ENCODE peak calls at places on chromosomes 2 and 18, in five cellular contexts. T is GM12878, E is HCT116, K is K562, M is H1. A is an unnamed sample.

GRCh38 chr2:69032336-69032735 is 19.4 kb downstream of the ANTXR1 start:
- DNase-seq in T (no peak), E (no peak), K (no peak), M (no peak), A (no peak)

GRCh38 chr18:51398104-51398503 is 200.6 kb upstream of the MEX3C start:
- DNase-seq in T (no peak), E (no peak), K (no peak), M (no peak), A (no peak)

GRCh38 chr18:9700261-9700796 is 7.8 kb upstream of the RAB31 start:
- DNase-seq in T (no peak), E (no peak), K (peak), M (no peak), A (no peak)

GRCh38 chr18:36580266-36580665 is 248.5 kb downstream of the TPGS2 start:
- DNase-seq in T (no peak), E (no peak), K (no peak), M (no peak), A (no peak)

GRCh38 chr18:68504441-68505221 is 210.3 kb downstream of the TMX3 start:
- DNase-seq in T (no peak), E (no peak), K (no peak), M (no peak), A (no peak)

GRCh38 chr2:24359701-24360049 is 661 bp downstream of the ITSN2 start:
- DNase-seq in T (no peak), E (no peak), K (peak), M (no peak), A (no peak)

GRCh38 chr2:230416061-230416721 is at the start of gene SP100:
- DNase-seq in T (peak), E (peak), K (peak), M (no peak), A (peak)

GRCh38 chr2:226495466-226496161 is 304.0 kb downstream of the IRS1 start:
- DNase-seq in T (no peak), E (no peak), K (no peak), M (no peak), A (no peak)

GRCh38 chr18:11323359-11323819 is 174.0 kb upstream of the PIEZO2 start:
- DNase-seq in T (no peak), E (no peak), K (no peak), M (no peak), A (peak)

GRCh38 chr2:169877406-169877805 is 50.2 kb downstream of the UBR3 start:
- DNase-seq in T (no peak), E (peak), K (peak), M (no peak), A (peak)

GRCh38 chr2:173806761-173807160 is 158.4 kb downstream of the SP3 start:
- DNase-seq in T (no peak), E (no peak), K (no peak), M (peak), A (no peak)

GRCh38 chr18:26185267-26185666 is 41.0 kb upstream of the TAF4B start:
- DNase-seq in T (no peak), E (peak), K (no peak), M (no peak), A (peak)

GRCh38 chr2:98502556-98503335 is 58.1 kb downstream of the INPP4A start:
- DNase-seq in T (no peak), E (no peak), K (no peak), M (no peak), A (no peak)

GRCh38 chr2:177264209-177264538 is 353 bp downstream of the NFE2L2 start:
- DNase-seq in T (no peak), E (no peak), K (no peak), M (no peak), A (no peak)

GRCh38 chr2:30285758-30286157 is 54.4 kb downstream of the LBH start:
- DNase-seq in T (no peak), E (no peak), K (no peak), M (no peak), A (no peak)

GRCh38 chr2:16153754-16154035 is 213.3 kb downstream of the MYCN start:
- DNase-seq in T (no peak), E (no peak), K (no peak), M (no peak), A (no peak)

GRCh38 chr2:231191896-231192872 is 6.2 kb upstream of the ARMC9 start:
- DNase-seq in T (no peak), E (no peak), K (peak), M (peak), A (peak)

GRCh38 chr2:190137561-190137960 is 75.0 kb upstream of the MSTN start:
- DNase-seq in T (no peak), E (no peak), K (no peak), M (no peak), A (no peak)

GRCh38 chr2:85976106-85976920 is 87.5 kb upstream of the ST3GAL5 start:
- DNase-seq in T (no peak), E (no peak), K (no peak), M (peak), A (no peak)

GRCh38 chr2:166042768-166043390 is 84.9 kb downstream of the SCN1A start:
- DNase-seq in T (no peak), E (no peak), K (no peak), M (no peak), A (no peak)

GRCh38 chr2:112547333-112547732 is 5.1 kb downstream of the POLR1B start:
- DNase-seq in T (no peak), E (no peak), K (no peak), M (no peak), A (peak)

GRCh38 chr2:226223704-226224103 is 575.9 kb downstream of the IRS1 start:
- DNase-seq in T (no peak), E (no peak), K (no peak), M (no peak), A (no peak)

GRCh38 chr2:112714836-112715631 is 5.8 kb upstream of the NT5DC4 start:
- DNase-seq in T (no peak), E (peak), K (no peak), M (no peak), A (no peak)

GRCh38 chr2:231138699-231139098 is 13.9 kb upstream of the HTR2B start:
- DNase-seq in T (no peak), E (no peak), K (no peak), M (no peak), A (no peak)

GRCh38 chr2:64273524-64274398 is 129.5 kb upstream of the PELI1 start:
- DNase-seq in T (no peak), E (no peak), K (no peak), M (no peak), A (peak)

GRCh38 chr2:147548453-147548852 is 296.4 kb upstream of the ACVR2A start:
- DNase-seq in T (no peak), E (no peak), K (no peak), M (no peak), A (no peak)

GRCh38 chr2:82781516-82781915 is 1677.6 kb downstream of the SUCLG1 start:
- DNase-seq in T (no peak), E (no peak), K (no peak), M (no peak), A (no peak)

GRCh38 chr18:3401669-3402620 is 48.0 kb upstream of the TGIF1 start:
- DNase-seq in T (peak), E (no peak), K (no peak), M (no peak), A (no peak)

GRCh38 chr2:23605236-23605635 is 220.3 kb downstream of the KLHL29 start:
- DNase-seq in T (no peak), E (no peak), K (no peak), M (no peak), A (no peak)

GRCh38 chr2:121279476-121279875 is 5.5 kb downstream of the TFCP2L1 start:
- DNase-seq in T (no peak), E (no peak), K (no peak), M (no peak), A (no peak)

GRCh38 chr2:129673881-129674513 is 305.5 kb upstream of the RAB6C start:
- DNase-seq in T (peak), E (no peak), K (no peak), M (no peak), A (no peak)
- H3K4me3 ChIP-seq in T (no peak), E (no peak), K (no peak), M (no peak), A (no peak)

GRCh38 chr2:122390406-122390805 is 635.0 kb downstream of the TSN start:
- DNase-seq in T (peak), E (no peak), K (no peak), M (no peak), A (no peak)
- TF ChIP-seq SRF in T (no peak), E (no peak), K (no peak), M (no peak), A (no peak)

GRCh38 chr2:75604479-75604878 is 42.1 kb upstream of the MRPL19 start:
- DNase-seq in T (no peak), E (no peak), K (no peak), M (no peak), A (no peak)

GRCh38 chr2:75606851-75607798 is 39.5 kb upstream of the MRPL19 start:
- DNase-seq in T (no peak), E (no peak), K (no peak), M (no peak), A (no peak)

GRCh38 chr2:75603477-75603876 is 42.7 kb upstream of the EVA1A start:
- DNase-seq in T (no peak), E (no peak), K (no peak), M (no peak), A (no peak)

GRCh38 chr2:75607988-75608683 is 38.4 kb upstream of the MRPL19 start:
- DNase-seq in T (no peak), E (no peak), K (no peak), M (no peak), A (peak)

GRCh38 chr2:75605770-75606535 is 40.6 kb upstream of the MRPL19 start:
- DNase-seq in T (no peak), E (no peak), K (no peak), M (no peak), A (peak)
- H3K4me3 ChIP-seq in T (no peak), E (no peak), K (no peak), M (no peak), A (no peak)

GRCh38 chr2:215377283-215377682 is 58.6 kb downstream of the FN1 start:
- DNase-seq in T (no peak), E (no peak), K (no peak), M (no peak), A (no peak)
- TF ChIP-seq SRF in T (no peak), E (no peak), K (no peak), M (no peak), A (no peak)

GRCh38 chr2:172103471-172104292 is 982 bp upstream of the DLX2 start:
- DNase-seq in T (peak), E (peak), K (peak), M (peak), A (peak)
- H3K4me3 ChIP-seq in T (no peak), E (peak), K (peak), M (peak), A (peak)

GRCh38 chr2:232308986-232309385 is 69.6 kb upstream of the ALPP start:
- DNase-seq in T (no peak), E (no peak), K (no peak), M (no peak), A (no peak)
- TF ChIP-seq SRF in T (no peak), E (no peak), K (no peak), M (no peak), A (no peak)

GRCh38 chr2:45822272-45822630 is 170.8 kb downstream of the PRKCE start:
- DNase-seq in T (no peak), E (no peak), K (no peak), M (no peak), A (no peak)
- H3K4me3 ChIP-seq in T (no peak), E (no peak), K (no peak), M (no peak), A (no peak)

GRCh38 chr18:484749-485464 is 15.6 kb downstream of the COLEC12 start:
- DNase-seq in T (no peak), E (no peak), K (no peak), M (no peak), A (no peak)

GRCh38 chr18:489244-490023 is 11.1 kb downstream of the COLEC12 start:
- DNase-seq in T (no peak), E (no peak), K (no peak), M (no peak), A (no peak)

GRCh38 chr18:490024-490366 is 10.5 kb downstream of the COLEC12 start:
- DNase-seq in T (no peak), E (no peak), K (no peak), M (no peak), A (no peak)

GRCh38 chr18:487371-487770 is 13.1 kb downstream of the COLEC12 start:
- DNase-seq in T (no peak), E (no peak), K (no peak), M (no peak), A (peak)

GRCh38 chr18:486929-487328 is 13.6 kb downstream of the COLEC12 start:
- DNase-seq in T (no peak), E (no peak), K (no peak), M (no peak), A (no peak)
- TF ChIP-seq SRF in T (no peak), E (no peak), K (no peak), M (no peak), A (no peak)

GRCh38 chr2:73089270-73090030 is 17.9 kb upstream of the SFXN5 start:
- DNase-seq in T (no peak), E (peak), K (no peak), M (no peak), A (peak)
- H3K4me3 ChIP-seq in T (no peak), E (no peak), K (no peak), M (no peak), A (no peak)

A was measured in HepG2.